ENCODE peak calls at places on chromosomes 6 and 20, in six cellular contexts. X is hepatocyte, K is H9, A is IMR-90, N is OCI-LY7, I is MM.1S. E is an unnamed sample. For H4K20me1, the result is how much of the 10 kb centered on the place peaks cover.

GRCh38 chr20:31652917-31653385 is 15.2 kb downstream of the COX4I2 start:
- DNase-seq in X (no peak), K (no peak), A (peak), N (no peak), I (no peak), E (no peak)

GRCh38 chr6:130862370-130862769 is 35.2 kb downstream of the SMLR1 start:
- DNase-seq in X (no peak), K (no peak), A (no peak), N (no peak), I (no peak), E (no peak)

GRCh38 chr6:101582786-101583185 is 189.3 kb downstream of the GRIK2 start:
- DNase-seq in X (no peak), K (no peak), A (no peak), N (no peak), I (no peak), E (no peak)

GRCh38 chr6:43706788-43707187 is 19.2 kb upstream of the MRPS18A start:
- DNase-seq in X (no peak), K (no peak), A (peak), N (no peak), I (peak), E (no peak)

GRCh38 chr6:43870660-43871061 is 100.7 kb downstream of the VEGFA start:
- DNase-seq in X (no peak), K (no peak), A (peak), N (no peak), I (no peak), E (no peak)

GRCh38 chr6:45965787-45966186 is 49.9 kb downstream of the CLIC5 start:
- DNase-seq in X (no peak), K (no peak), A (peak), N (no peak), I (no peak), E (no peak)

GRCh38 chr20:36866681-36867485 is 9.1 kb upstream of the TLDC2 start:
- DNase-seq in X (no peak), K (no peak), A (peak), N (peak), I (no peak), E (no peak)

GRCh38 chr6:75290136-75290535 is 5.5 kb upstream of the TMEM30A start:
- DNase-seq in X (no peak), K (no peak), A (no peak), N (no peak), I (no peak), E (no peak)

GRCh38 chr20:47358672-47359532 is 2.4 kb upstream of the ZMYND8 start:
- DNase-seq in X (peak), K (peak), A (peak), N (peak), I (no peak), E (peak)

GRCh38 chr20:2596673-2597279 is 55.7 kb upstream of the NOP56 start:
- DNase-seq in X (no peak), K (no peak), A (peak), N (no peak), I (no peak), E (no peak)

GRCh38 chr6:108589244-108589730 is 28.6 kb downstream of the FOXO3 start:
- DNase-seq in X (peak), K (peak), A (peak), N (peak), I (peak), E (peak)

GRCh38 chr6:110876170-110876773 is 1.7 kb downstream of the AMD1 start:
- DNase-seq in X (peak), K (peak), A (peak), N (peak), I (peak), E (peak)

GRCh38 chr6:135939216-135939610 is 87.7 kb downstream of the PDE7B start:
- DNase-seq in X (peak), K (no peak), A (no peak), N (no peak), I (no peak), E (no peak)

GRCh38 chr20:47727170-47727880 is 58.0 kb downstream of the SULF2 start:
- DNase-seq in X (no peak), K (no peak), A (no peak), N (peak), I (peak), E (no peak)

GRCh38 chr6:130050230-130050629 is 31.8 kb downstream of the L3MBTL3 start:
- DNase-seq in X (no peak), K (no peak), A (peak), N (no peak), I (no peak), E (no peak)

GRCh38 chr6:90107721-90108364 is 188.8 kb downstream of the BACH2 start:
- DNase-seq in X (no peak), K (no peak), A (no peak), N (no peak), I (no peak), E (no peak)
- H4K20me1 ChIP-seq in X (under half), K (under half), A (under half), N (under half), I (under half), E (under half)

GRCh38 chr6:41171908-41172307 is 9.0 kb upstream of the TREM2 start:
- DNase-seq in X (no peak), K (peak), A (no peak), N (no peak), I (no peak), E (no peak)
- H4K20me1 ChIP-seq in X (under half), K (under half), A (under half), N (under half), I (under half), E (under half)

DNA sequence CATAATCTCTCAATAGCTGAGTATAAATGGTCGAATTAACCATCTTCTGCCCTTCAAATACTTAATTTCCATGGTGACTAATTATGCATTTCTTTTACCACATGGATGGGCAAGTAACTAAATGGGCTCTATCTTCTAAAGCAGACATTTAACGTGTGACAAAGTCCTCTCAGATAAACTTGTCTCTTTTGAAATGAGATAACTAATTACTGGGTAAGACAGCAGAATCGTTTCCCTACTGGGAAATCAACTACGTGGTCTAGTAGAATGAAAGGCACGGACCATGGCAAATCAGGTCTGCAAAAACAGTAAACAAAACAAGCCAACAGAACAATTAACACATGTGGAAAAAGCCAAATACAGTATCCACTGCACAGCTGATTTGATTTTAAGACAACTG is 137.7 kb downstream of the BACH2 start:
- DNase-seq in X (no peak), K (no peak), A (no peak), N (no peak), I (no peak), E (no peak)
- H4K20me1 ChIP-seq in X (under half), K (under half), A (under half), N (under half), I (under half), E (under half)

GRCh38 chr6:53321701-53322100 is 27.0 kb downstream of the ELOVL5 start:
- DNase-seq in X (no peak), K (no peak), A (no peak), N (no peak), I (no peak), E (no peak)
- H4K20me1 ChIP-seq in X (under half), K (under half), A (under half), N (under half), I (under half), E (under half)

GRCh38 chr20:46311719-46312074 is 3.4 kb upstream of the CDH22 start:
- DNase-seq in X (no peak), K (no peak), A (no peak), N (no peak), I (no peak), E (no peak)

GRCh38 chr20:46309945-46310344 is 1.6 kb upstream of the CDH22 start:
- DNase-seq in X (no peak), K (no peak), A (no peak), N (no peak), I (no peak), E (no peak)

GRCh38 chr20:46311039-46311650 is 2.8 kb upstream of the CDH22 start:
- DNase-seq in X (no peak), K (no peak), A (no peak), N (no peak), I (no peak), E (no peak)

GRCh38 chr20:46312945-46313861 is 4.9 kb upstream of the CDH22 start:
- DNase-seq in X (no peak), K (no peak), A (no peak), N (no peak), I (no peak), E (no peak)

DNA sequence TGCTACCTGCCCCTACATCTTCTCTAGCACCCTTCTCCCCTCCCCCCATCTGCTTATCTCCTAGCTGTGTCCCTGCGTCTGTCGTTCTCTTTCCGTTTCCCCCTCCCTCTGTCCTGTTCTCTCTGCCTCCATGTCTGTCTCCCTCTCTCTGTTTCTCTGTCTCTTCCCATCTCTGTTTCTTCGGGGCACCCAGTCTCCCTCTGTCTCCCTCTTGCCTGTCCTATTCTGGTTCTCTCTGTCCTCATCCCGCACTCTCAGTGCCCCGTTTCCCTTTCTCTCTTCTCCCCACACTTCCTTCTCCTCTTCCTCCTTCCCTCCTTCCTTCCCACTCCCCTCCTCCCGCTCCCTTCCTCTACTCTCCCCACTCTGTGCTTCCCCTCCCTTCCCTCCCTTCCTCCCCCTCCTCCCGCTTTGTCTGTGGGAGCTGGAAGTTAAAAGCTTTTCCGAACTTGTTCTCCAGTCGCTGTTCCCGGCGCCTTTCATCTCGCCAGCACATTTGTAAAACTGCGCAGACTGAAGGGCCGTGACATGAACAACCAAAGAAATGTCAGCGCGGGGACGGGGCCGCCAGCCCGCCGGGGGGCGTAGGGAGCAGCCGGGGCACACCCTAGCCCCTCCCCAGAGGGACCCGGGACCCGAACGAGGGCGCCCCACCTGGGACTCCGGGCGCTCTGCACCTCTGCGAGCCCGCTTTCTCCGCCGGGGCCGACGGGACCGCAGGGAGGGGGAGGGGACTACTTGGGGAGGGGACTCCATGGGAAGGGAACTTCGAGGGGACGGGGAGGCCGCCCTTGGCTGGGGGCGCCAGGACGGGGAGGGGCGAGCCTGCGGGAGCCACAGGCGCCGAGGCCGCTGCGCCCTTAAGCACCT is 4.0 kb upstream of the CDH22 start:
- DNase-seq in X (peak), K (peak), A (no peak), N (no peak), I (no peak), E (no peak)
- H4K20me1 ChIP-seq in X (under half), K (under half), A (under half), N (under half), I (under half), E (under half)

DNA sequence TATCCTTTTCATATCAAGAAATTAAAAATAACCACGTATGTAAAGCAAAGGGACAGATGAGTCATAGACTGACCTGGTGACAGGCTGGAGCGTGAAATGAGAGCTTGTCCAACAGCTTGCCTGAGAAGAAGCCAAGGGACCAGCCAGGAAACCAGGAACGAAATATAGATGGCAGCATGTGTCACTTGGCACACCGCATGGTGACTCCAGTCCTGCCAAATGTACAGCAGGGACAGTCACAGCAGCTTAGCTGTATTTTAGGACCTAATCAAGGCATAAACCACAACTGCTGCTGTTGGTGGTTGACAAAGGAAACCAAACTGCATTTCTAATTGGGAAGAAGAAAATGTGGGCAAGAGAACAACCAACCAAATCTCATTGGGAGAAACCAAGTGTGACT is 755.0 kb downstream of the TFAP2A start:
- DNase-seq in X (no peak), K (no peak), A (no peak), N (no peak), I (no peak), E (no peak)
- H4K20me1 ChIP-seq in X (under half), K (under half), A (under half), N (under half), I (under half), E (under half)

GRCh38 chr6:15385521-15385920 is 139.7 kb downstream of the JARID2 start:
- DNase-seq in X (no peak), K (no peak), A (no peak), N (no peak), I (no peak), E (no peak)
- H4K20me1 ChIP-seq in X (under half), K (under half), A (half or more), N (under half), I (under half), E (under half)

DNA sequence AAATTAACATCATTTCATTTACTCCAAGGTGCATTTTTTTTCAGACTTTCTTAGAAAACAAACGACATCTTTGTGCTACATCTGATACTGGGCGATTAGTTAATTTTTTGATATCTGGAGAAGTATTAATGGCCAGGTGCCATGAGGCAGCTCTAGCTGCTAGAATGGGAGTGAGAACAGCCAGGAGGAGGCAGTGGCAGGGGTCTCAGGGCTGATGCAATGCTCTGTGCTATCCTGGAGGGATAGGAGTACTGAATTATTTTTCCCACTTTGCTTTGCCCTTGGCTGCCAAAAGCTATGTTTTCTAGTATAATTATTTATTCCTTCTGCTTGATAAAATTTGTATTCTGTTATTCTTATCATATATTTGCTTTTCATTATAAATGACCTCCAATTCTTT is 133.6 kb upstream of the NOX3 start:
- DNase-seq in X (no peak), K (no peak), A (no peak), N (no peak), I (no peak), E (no peak)
- H4K20me1 ChIP-seq in X (under half), K (under half), A (under half), N (under half), I (under half), E (under half)

E was measured in HCT116.